ENCODE peak calls at places on chromosomes 5 and 9, in ten cellular contexts. F is AG04450; T is RWPE1; L is PC-3; Y is suprapubic skin; E is dorsolateral prefrontal cortex; I is CD8-positive, alpha-beta memory T cell; V is effector memory CD4-positive, alpha-beta T cell; R is heart left ventricle; M is GM23338. O is an unnamed sample.
A peak's percentile ranks its signal among the peaks of the same experiment; 100 is the strongest.

GRCh38 chr5:135476615-135477493 is 24.7 kb upstream of the TIFAB start:
- DNase-seq in Y (no peak), T (no peak), L (no peak), E (no peak), I (no peak), M (no peak), V (no peak), R (no peak), F (no peak), O (no peak)

GRCh38 chr5:61525573-61526142 is 193.6 kb downstream of the ZSWIM6 start:
- DNase-seq in L (peak; percentile 33), T (peak; percentile 9), M (peak; percentile 21), V (no peak), I (no peak), E (no peak), F (no peak), Y (no peak), R (no peak), O (no peak)

GRCh38 chr5:133735346-133735745 is 123.0 kb upstream of the FSTL4 start:
- DNase-seq in R (peak; percentile 2), F (no peak), I (no peak), V (no peak), L (peak; percentile 83), M (no peak), T (no peak), Y (no peak), E (no peak), O (no peak)

GRCh38 chr9:120410925-120411501 is 169.0 kb downstream of the CDK5RAP2 start:
- DNase-seq in L (no peak), Y (no peak), I (no peak), T (no peak), E (no peak), V (no peak), F (no peak), M (no peak), R (no peak), O (no peak)

GRCh38 chr5:14187660-14188059 is 44.5 kb downstream of the TRIO start:
- DNase-seq in L (peak; percentile 61), I (no peak), V (no peak), E (no peak), T (no peak), R (no peak), M (no peak), Y (no peak), F (no peak), O (no peak)

GRCh38 chr5:169801781-169802180 is 164.7 kb downstream of the DOCK2 start:
- DNase-seq in F (no peak), Y (no peak), T (no peak), I (no peak), E (no peak), L (no peak), M (no peak), V (no peak), R (no peak), O (no peak)

GRCh38 chr5:178642351-178642909 is 15.6 kb upstream of the CLK4 start:
- DNase-seq in M (no peak), I (no peak), L (peak; percentile 99), R (no peak), F (peak; percentile 16), T (peak; percentile 96), Y (no peak), V (no peak), E (no peak), O (no peak)

GRCh38 chr9:116430849-116431248 is 256.3 kb upstream of the TRIM32 start:
- DNase-seq in R (no peak), E (no peak), V (no peak), T (no peak), F (no peak), L (no peak), Y (no peak), M (no peak), I (no peak), O (no peak)

GRCh38 chr5:31921852-31922305 is 252.2 kb downstream of the GOLPH3 start:
- DNase-seq in Y (no peak), I (no peak), T (peak; percentile 83), F (no peak), E (no peak), L (peak; percentile 86), R (no peak), M (peak; percentile 77), V (no peak), O (peak; percentile 77)

GRCh38 chr5:160485364-160486010 is 63.8 kb downstream of the PTTG1 start:
- DNase-seq in T (no peak), V (no peak), I (no peak), Y (no peak), M (peak; percentile 18), R (no peak), L (no peak), E (no peak), F (no peak), O (no peak)

GRCh38 chr5:33539192-33539591 is 98.4 kb downstream of the TARS1 start:
- DNase-seq in R (no peak), L (no peak), F (peak; percentile 3), I (no peak), T (no peak), E (no peak), Y (no peak), V (no peak), M (no peak), O (no peak)

GRCh38 chr9:114363424-114363823 is 24.4 kb downstream of the AKNA start:
- DNase-seq in Y (no peak), L (no peak), R (no peak), V (no peak), T (no peak), F (no peak), M (no peak), I (no peak), E (no peak), O (no peak)

GRCh38 chr5:61304611-61305369 is 27.3 kb upstream of the ZSWIM6 start:
- DNase-seq in R (no peak), Y (no peak), F (peak; percentile 58), I (no peak), V (no peak), L (peak; percentile 88), T (peak; percentile 94), E (no peak), M (no peak), O (peak; percentile 98)

GRCh38 chr9:79567671-79568098 is 4.1 kb upstream of the TLE4 start:
- DNase-seq in F (no peak), L (peak; percentile 17), T (no peak), R (no peak), V (no peak), E (no peak), I (no peak), Y (no peak), M (peak; percentile 33), O (no peak)

GRCh38 chr5:159631001-159631400 is 285.3 kb upstream of the ADRA1B start:
- DNase-seq in L (no peak), M (no peak), F (no peak), V (no peak), I (no peak), Y (no peak), R (no peak), T (no peak), E (no peak), O (no peak)

GRCh38 chr9:29806941-29807625 is 2233.8 kb upstream of the C9orf72 start:
- DNase-seq in T (peak; percentile 69), Y (no peak), F (no peak), E (no peak), M (peak; percentile 5), R (no peak), L (peak; percentile 15), I (no peak), V (no peak), O (peak; percentile 46)

GRCh38 chr5:81817086-81817485 is 66.2 kb upstream of the SSBP2 start:
- DNase-seq in M (no peak), T (no peak), F (no peak), R (no peak), E (no peak), V (no peak), Y (no peak), L (no peak), I (no peak), O (no peak)

GRCh38 chr5:31372124-31372523 is 159.8 kb downstream of the DROSHA start:
- DNase-seq in Y (no peak), T (no peak), V (no peak), M (no peak), E (no peak), R (no peak), L (no peak), F (no peak), I (no peak), O (no peak)

GRCh38 chr5:44935871-44936270 is 127.1 kb downstream of the MRPS30 start:
- DNase-seq in R (no peak), E (no peak), T (no peak), L (no peak), I (no peak), V (no peak), M (no peak), Y (no peak), F (no peak), O (no peak)
- H3K27ac ChIP-seq in R (no peak overlapping the region), E (no peak overlapping the region), T (no peak overlapping the region), L (no peak overlapping the region), I (no peak overlapping the region), V (no peak overlapping the region), M (no peak overlapping the region), Y (no peak overlapping the region), F (no peak overlapping the region), O (no peak overlapping the region)

GRCh38 chr9:38390851-38391250 is 1.7 kb upstream of the ALDH1B1 start:
- DNase-seq in M (no peak), Y (no peak), L (no peak), I (no peak), F (no peak), R (no peak), E (no peak), V (no peak), T (no peak), O (no peak)
- H3K27ac ChIP-seq in M (no peak overlapping the region), Y (no peak overlapping the region), L (no peak overlapping the region), I (no peak overlapping the region), F (no peak overlapping the region), R (peak overlapping the region; percentile 84), E (no peak overlapping the region), V (no peak overlapping the region), T (no peak overlapping the region), O (no peak overlapping the region)

GRCh38 chr9:72454871-72455471 is 66.4 kb upstream of the TMC1 start:
- DNase-seq in E (no peak), Y (no peak), R (no peak), F (no peak), T (no peak), L (no peak), M (peak; percentile 71), I (no peak), V (no peak), O (no peak)
- H3K27ac ChIP-seq in E (no peak overlapping the region), Y (no peak overlapping the region), R (no peak overlapping the region), F (no peak overlapping the region), T (no peak overlapping the region), L (no peak overlapping the region), M (peak overlapping the region; percentile 86), I (no peak overlapping the region), V (no peak overlapping the region), O (no peak overlapping the region)

DNA sequence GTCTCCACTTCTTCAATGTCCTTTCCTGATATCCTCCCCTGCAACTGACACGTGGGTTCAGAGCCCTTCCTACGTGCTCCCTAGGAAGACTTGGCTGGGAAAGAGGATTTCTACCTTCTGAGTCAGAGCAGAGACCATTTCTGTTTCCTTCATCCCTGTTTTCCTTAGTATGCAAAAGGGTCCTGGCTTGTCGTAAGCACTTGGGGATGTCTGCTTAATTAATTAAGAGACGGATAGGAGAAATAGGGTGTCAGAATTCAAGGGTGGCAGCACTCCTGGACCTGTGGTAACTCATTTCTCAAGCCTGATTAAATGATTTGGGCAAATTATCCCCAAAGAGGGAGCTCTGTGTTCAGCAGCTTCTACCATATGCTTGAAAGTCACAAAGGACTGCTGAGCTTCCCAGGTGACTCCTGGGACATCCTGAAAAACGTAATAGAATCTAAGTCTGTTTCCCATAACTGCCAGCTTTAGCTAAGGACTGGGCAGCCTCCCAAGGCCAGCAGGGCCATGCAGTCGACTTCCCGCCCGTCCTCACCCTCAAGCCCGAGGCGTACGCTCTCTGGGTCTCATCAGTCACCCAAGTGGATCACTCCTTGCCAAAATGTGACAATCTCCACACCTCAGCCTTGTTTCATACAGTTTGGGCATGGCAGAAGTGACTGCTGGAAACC is 20.5 kb downstream of the ABCA1 start:
- DNase-seq in T (peak; percentile 64), R (peak; percentile 31), Y (no peak), I (no peak), V (no peak), M (no peak), E (no peak), L (peak; percentile 64), F (no peak), O (no peak)
- H3K27ac ChIP-seq in T (peak overlapping the region; percentile 66), R (peak overlapping the region; percentile 78), Y (peak overlapping the region; percentile 77), I (no peak overlapping the region), V (no peak overlapping the region), M (no peak overlapping the region), E (no peak overlapping the region), L (peak overlapping the region; percentile 36), F (peak overlapping the region; percentile 66), O (peak overlapping the region; percentile 42)

O was measured in epithelial cell of prostate.